ENCODE peak calls at places on chromosomes 7 and 10, in nine cellular contexts. One of them, this sample, is unnamed.
A peak's percentile ranks its signal among the peaks of the same experiment; 100 is the strongest.

GRCh38 chr7:27153526-27153925 is 1.1 kb upstream of the HOXA3 start:
- DNase-seq in tibial artery: no peak
- DNase-seq in esophagus squamous epithelium: no peak
- DNase-seq in neural progenitor cell: no peak
- DNase-seq in ascending aorta: no peak
- DNase-seq in AG04450: no peak
- DNase-seq in fibroblast of lung: no peak
- DNase-seq in colonic mucosa: peak; percentile 25
- DNase-seq in lower lobe of right lung: no peak
- DNase-seq in this sample: peak; percentile 16

GRCh38 chr10:26391701-26392695 is 46.1 kb upstream of the APBB1IP start:
- DNase-seq in fibroblast of lung: no peak
- DNase-seq in colonic mucosa: no peak
- DNase-seq in tibial artery: no peak
- DNase-seq in AG04450: no peak
- DNase-seq in neural progenitor cell: peak; percentile 24
- DNase-seq in lower lobe of right lung: peak; percentile 60
- DNase-seq in esophagus squamous epithelium: no peak
- DNase-seq in ascending aorta: no peak
- DNase-seq in this sample: no peak

GRCh38 chr7:105932835-105933477 is 30.1 kb upstream of the CDHR3 start:
- DNase-seq in AG04450: peak; percentile 26
- DNase-seq in lower lobe of right lung: no peak
- DNase-seq in esophagus squamous epithelium: no peak
- DNase-seq in colonic mucosa: peak; percentile 32
- DNase-seq in fibroblast of lung: peak; percentile 73
- DNase-seq in neural progenitor cell: peak; percentile 53
- DNase-seq in tibial artery: no peak
- DNase-seq in ascending aorta: no peak
- DNase-seq in this sample: peak; percentile 31

GRCh38 chr7:20185988-20186387 is 31.2 kb downstream of the MACC1 start:
- DNase-seq in colonic mucosa: no peak
- DNase-seq in esophagus squamous epithelium: no peak
- DNase-seq in tibial artery: no peak
- DNase-seq in fibroblast of lung: no peak
- DNase-seq in ascending aorta: no peak
- DNase-seq in neural progenitor cell: no peak
- DNase-seq in AG04450: no peak
- DNase-seq in lower lobe of right lung: no peak
- DNase-seq in this sample: no peak

GRCh38 chr7:44531421-44532380 is 9.4 kb downstream of the NPC1L1 start:
- DNase-seq in AG04450: no peak
- DNase-seq in esophagus squamous epithelium: no peak
- DNase-seq in lower lobe of right lung: no peak
- DNase-seq in fibroblast of lung: no peak
- DNase-seq in ascending aorta: no peak
- DNase-seq in neural progenitor cell: no peak
- DNase-seq in colonic mucosa: no peak
- DNase-seq in tibial artery: no peak
- DNase-seq in this sample: no peak

GRCh38 chr10:121684276-121684675 is 86.0 kb upstream of the FGFR2 start:
- DNase-seq in esophagus squamous epithelium: no peak
- DNase-seq in tibial artery: no peak
- DNase-seq in fibroblast of lung: peak; percentile 4
- DNase-seq in lower lobe of right lung: no peak
- DNase-seq in ascending aorta: no peak
- DNase-seq in AG04450: no peak
- DNase-seq in neural progenitor cell: no peak
- DNase-seq in colonic mucosa: no peak
- DNase-seq in this sample: no peak

GRCh38 chr10:13118784-13119133 is 18.8 kb downstream of the OPTN start:
- DNase-seq in colonic mucosa: no peak
- DNase-seq in tibial artery: no peak
- DNase-seq in lower lobe of right lung: no peak
- DNase-seq in esophagus squamous epithelium: no peak
- DNase-seq in neural progenitor cell: no peak
- DNase-seq in ascending aorta: no peak
- DNase-seq in AG04450: no peak
- DNase-seq in fibroblast of lung: no peak
- DNase-seq in this sample: no peak

GRCh38 chr7:138697535-138698182 is 3.5 kb downstream of the SVOPL start:
- DNase-seq in esophagus squamous epithelium: no peak
- DNase-seq in ascending aorta: no peak
- DNase-seq in colonic mucosa: no peak
- DNase-seq in neural progenitor cell: no peak
- DNase-seq in lower lobe of right lung: no peak
- DNase-seq in fibroblast of lung: no peak
- DNase-seq in tibial artery: no peak
- DNase-seq in AG04450: no peak
- DNase-seq in this sample: no peak

GRCh38 chr7:104358743-104359142 is 30.3 kb downstream of the LHFPL3 start:
- DNase-seq in colonic mucosa: no peak
- DNase-seq in ascending aorta: no peak
- DNase-seq in esophagus squamous epithelium: no peak
- DNase-seq in tibial artery: no peak
- DNase-seq in AG04450: no peak
- DNase-seq in neural progenitor cell: no peak
- DNase-seq in lower lobe of right lung: no peak
- DNase-seq in fibroblast of lung: no peak
- DNase-seq in this sample: no peak

GRCh38 chr7:27765856-27766255 is 25.9 kb downstream of the TAX1BP1 start:
- DNase-seq in lower lobe of right lung: no peak
- DNase-seq in tibial artery: no peak
- DNase-seq in neural progenitor cell: no peak
- DNase-seq in fibroblast of lung: no peak
- DNase-seq in ascending aorta: no peak
- DNase-seq in colonic mucosa: no peak
- DNase-seq in esophagus squamous epithelium: no peak
- DNase-seq in AG04450: no peak
- DNase-seq in this sample: no peak

GRCh38 chr7:12951397-12951801 is 264.0 kb downstream of the ARL4A start:
- DNase-seq in lower lobe of right lung: no peak
- DNase-seq in AG04450: peak; percentile 13
- DNase-seq in tibial artery: no peak
- DNase-seq in fibroblast of lung: peak; percentile 87
- DNase-seq in colonic mucosa: no peak
- DNase-seq in esophagus squamous epithelium: no peak
- DNase-seq in ascending aorta: no peak
- DNase-seq in neural progenitor cell: no peak
- DNase-seq in this sample: no peak

GRCh38 chr10:48655426-48656240 is 29.0 kb upstream of the WDFY4 start:
- DNase-seq in AG04450: no peak
- DNase-seq in neural progenitor cell: no peak
- DNase-seq in ascending aorta: peak; percentile 65
- DNase-seq in esophagus squamous epithelium: no peak
- DNase-seq in tibial artery: peak; percentile 92
- DNase-seq in lower lobe of right lung: peak; percentile 82
- DNase-seq in fibroblast of lung: peak; percentile 66
- DNase-seq in colonic mucosa: peak; percentile 47
- DNase-seq in this sample: peak; percentile 39

GRCh38 chr7:71348751-71349415 is 216.9 kb downstream of the GALNT17 start:
- DNase-seq in tibial artery: no peak
- DNase-seq in fibroblast of lung: no peak
- DNase-seq in ascending aorta: no peak
- DNase-seq in colonic mucosa: no peak
- DNase-seq in AG04450: no peak
- DNase-seq in esophagus squamous epithelium: no peak
- DNase-seq in lower lobe of right lung: no peak
- DNase-seq in neural progenitor cell: no peak
- DNase-seq in this sample: no peak

GRCh38 chr7:159218216-159219006 is 73.7 kb upstream of the VIPR2 start:
- DNase-seq in tibial artery: no peak
- DNase-seq in fibroblast of lung: no peak
- DNase-seq in esophagus squamous epithelium: no peak
- DNase-seq in colonic mucosa: no peak
- DNase-seq in neural progenitor cell: peak; percentile 32
- DNase-seq in lower lobe of right lung: no peak
- DNase-seq in ascending aorta: no peak
- DNase-seq in AG04450: no peak
- DNase-seq in this sample: no peak

GRCh38 chr7:97499204-97499603 is 232.7 kb upstream of the TAC1 start:
- DNase-seq in neural progenitor cell: peak; percentile 48
- DNase-seq in fibroblast of lung: no peak
- DNase-seq in tibial artery: no peak
- DNase-seq in colonic mucosa: peak; percentile 27
- DNase-seq in AG04450: no peak
- DNase-seq in ascending aorta: no peak
- DNase-seq in esophagus squamous epithelium: no peak
- DNase-seq in lower lobe of right lung: no peak
- DNase-seq in this sample: no peak

GRCh38 chr7:94514140-94514889 is 4.7 kb downstream of the CASD1 start:
- DNase-seq in neural progenitor cell: no peak
- DNase-seq in ascending aorta: no peak
- DNase-seq in fibroblast of lung: no peak
- DNase-seq in esophagus squamous epithelium: no peak
- DNase-seq in lower lobe of right lung: no peak
- DNase-seq in AG04450: no peak
- DNase-seq in colonic mucosa: no peak
- DNase-seq in tibial artery: no peak
- DNase-seq in this sample: no peak

GRCh38 chr7:77985974-77986339 is 187.4 kb downstream of the PHTF2 start:
- DNase-seq in AG04450: no peak
- DNase-seq in tibial artery: no peak
- DNase-seq in esophagus squamous epithelium: no peak
- DNase-seq in lower lobe of right lung: no peak
- DNase-seq in fibroblast of lung: no peak
- DNase-seq in ascending aorta: no peak
- DNase-seq in colonic mucosa: no peak
- DNase-seq in neural progenitor cell: no peak
- DNase-seq in this sample: no peak

DNA sequence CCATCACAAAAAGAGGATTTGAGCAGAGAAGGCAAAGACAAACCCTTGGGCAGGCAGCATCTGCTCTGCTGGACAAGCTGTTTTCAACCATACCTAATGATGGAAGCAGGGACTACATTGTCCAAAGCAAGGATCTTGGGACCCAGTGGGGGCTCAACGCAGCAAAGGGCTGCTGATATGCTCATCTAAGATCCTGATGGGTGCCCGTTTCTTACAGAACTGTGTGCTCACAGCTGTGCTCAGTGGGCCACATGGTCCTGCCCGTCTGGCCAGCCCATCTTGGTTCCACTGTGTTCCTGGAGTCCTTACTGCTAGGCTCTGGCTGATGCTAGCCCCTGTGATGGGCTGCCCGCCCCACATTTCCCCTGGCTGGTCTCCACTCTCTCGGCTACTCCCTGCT is 36.1 kb downstream of the GPRIN2 start:
- DNase-seq in ascending aorta: no peak
- DNase-seq in fibroblast of lung: no peak
- DNase-seq in colonic mucosa: peak; percentile 16
- DNase-seq in tibial artery: no peak
- DNase-seq in neural progenitor cell: no peak
- DNase-seq in AG04450: no peak
- DNase-seq in lower lobe of right lung: peak; percentile 46
- DNase-seq in esophagus squamous epithelium: no peak
- DNase-seq in this sample: no peak
- TF ChIP-seq CTCF in ascending aorta: no peak
- TF ChIP-seq CTCF in fibroblast of lung: no peak
- TF ChIP-seq CTCF in colonic mucosa: no peak
- TF ChIP-seq CTCF in tibial artery: no peak
- TF ChIP-seq CTCF in neural progenitor cell: no peak
- TF ChIP-seq CTCF in AG04450: no peak
- TF ChIP-seq CTCF in lower lobe of right lung: no peak
- TF ChIP-seq CTCF in esophagus squamous epithelium: no peak
- TF ChIP-seq CTCF in this sample: no peak

GRCh38 chr10:11113156-11113555 is 95.5 kb downstream of the CELF2 start:
- DNase-seq in neural progenitor cell: no peak
- DNase-seq in tibial artery: no peak
- DNase-seq in ascending aorta: no peak
- DNase-seq in esophagus squamous epithelium: no peak
- DNase-seq in AG04450: no peak
- DNase-seq in colonic mucosa: no peak
- DNase-seq in lower lobe of right lung: no peak
- DNase-seq in fibroblast of lung: no peak
- DNase-seq in this sample: no peak
- TF ChIP-seq CTCF in neural progenitor cell: peak; percentile 34
- TF ChIP-seq CTCF in tibial artery: peak; percentile 19
- TF ChIP-seq CTCF in ascending aorta: peak; percentile 14
- TF ChIP-seq CTCF in esophagus squamous epithelium: no peak
- TF ChIP-seq CTCF in AG04450: peak; percentile 17
- TF ChIP-seq CTCF in colonic mucosa: no peak
- TF ChIP-seq CTCF in lower lobe of right lung: peak; percentile 24
- TF ChIP-seq CTCF in fibroblast of lung: peak; percentile 14
- TF ChIP-seq CTCF in this sample: no peak

GRCh38 chr10:124644771-124645170 is 99.4 kb downstream of the FAM53B start:
- DNase-seq in neural progenitor cell: no peak
- DNase-seq in tibial artery: no peak
- DNase-seq in colonic mucosa: no peak
- DNase-seq in lower lobe of right lung: no peak
- DNase-seq in ascending aorta: no peak
- DNase-seq in fibroblast of lung: no peak
- DNase-seq in AG04450: no peak
- DNase-seq in esophagus squamous epithelium: no peak
- DNase-seq in this sample: no peak
- TF ChIP-seq CTCF in neural progenitor cell: no peak
- TF ChIP-seq CTCF in tibial artery: no peak
- TF ChIP-seq CTCF in colonic mucosa: no peak
- TF ChIP-seq CTCF in lower lobe of right lung: no peak
- TF ChIP-seq CTCF in ascending aorta: no peak
- TF ChIP-seq CTCF in fibroblast of lung: no peak
- TF ChIP-seq CTCF in AG04450: no peak
- TF ChIP-seq CTCF in esophagus squamous epithelium: no peak
- TF ChIP-seq CTCF in this sample: no peak

GRCh38 chr10:46325021-46325420 is 38.2 kb downstream of the ANTXRL start:
- DNase-seq in tibial artery: no peak
- DNase-seq in fibroblast of lung: no peak
- DNase-seq in esophagus squamous epithelium: no peak
- DNase-seq in neural progenitor cell: no peak
- DNase-seq in lower lobe of right lung: no peak
- DNase-seq in AG04450: no peak
- DNase-seq in ascending aorta: no peak
- DNase-seq in colonic mucosa: no peak
- DNase-seq in this sample: no peak
- TF ChIP-seq CTCF in tibial artery: no peak
- TF ChIP-seq CTCF in fibroblast of lung: peak; percentile 48
- TF ChIP-seq CTCF in esophagus squamous epithelium: peak; percentile 23
- TF ChIP-seq CTCF in neural progenitor cell: peak; percentile 31
- TF ChIP-seq CTCF in lower lobe of right lung: no peak
- TF ChIP-seq CTCF in AG04450: peak; percentile 60
- TF ChIP-seq CTCF in ascending aorta: peak; percentile 38
- TF ChIP-seq CTCF in colonic mucosa: no peak
- TF ChIP-seq CTCF in this sample: no peak

DNA sequence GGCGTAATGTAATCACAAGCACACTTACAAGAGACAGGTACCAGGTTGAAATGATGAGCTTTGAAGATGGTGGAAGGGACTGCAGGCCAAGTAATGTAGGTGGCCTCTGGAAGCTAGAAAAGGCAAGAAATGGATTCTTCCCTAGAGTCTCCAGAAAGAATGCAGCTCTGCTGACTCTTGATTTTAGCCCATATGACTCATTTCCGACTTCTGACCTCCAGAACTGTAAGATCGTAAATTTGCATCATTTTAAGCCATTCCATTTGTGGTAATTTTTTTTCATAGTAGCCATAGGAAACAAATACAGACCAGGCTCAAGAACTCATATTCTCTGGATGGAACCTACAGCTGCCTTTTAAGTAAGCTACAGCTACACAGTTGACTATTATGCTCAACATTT is 315.5 kb downstream of the MAGI2 start:
- DNase-seq in fibroblast of lung: peak; percentile 75
- DNase-seq in lower lobe of right lung: no peak
- DNase-seq in colonic mucosa: no peak
- DNase-seq in esophagus squamous epithelium: no peak
- DNase-seq in AG04450: no peak
- DNase-seq in ascending aorta: no peak
- DNase-seq in neural progenitor cell: no peak
- DNase-seq in tibial artery: no peak
- DNase-seq in this sample: no peak
- TF ChIP-seq CTCF in fibroblast of lung: no peak
- TF ChIP-seq CTCF in lower lobe of right lung: no peak
- TF ChIP-seq CTCF in colonic mucosa: no peak
- TF ChIP-seq CTCF in esophagus squamous epithelium: no peak
- TF ChIP-seq CTCF in AG04450: no peak
- TF ChIP-seq CTCF in ascending aorta: no peak
- TF ChIP-seq CTCF in neural progenitor cell: no peak
- TF ChIP-seq CTCF in tibial artery: no peak
- TF ChIP-seq CTCF in this sample: no peak